ENCODE peak calls at places on chromosomes 13 and 19, in seven cellular contexts. One of them, this sample, is unnamed.

GRCh38 chr19:8615813-8616596 is 5.5 kb upstream of the ADAMTS10 start:
- DNase-seq in cardiac fibroblast: peak
- DNase-seq in A549: no peak
- DNase-seq in HCT116: peak
- DNase-seq in GM12864: no peak
- DNase-seq in Peyer's patch: no peak
- DNase-seq in omental fat pad: peak
- DNase-seq in this sample: no peak

GRCh38 chr19:18128044-18128443 is 24.9 kb upstream of the PIK3R2 start:
- DNase-seq in cardiac fibroblast: peak
- DNase-seq in A549: no peak
- DNase-seq in HCT116: no peak
- DNase-seq in GM12864: no peak
- DNase-seq in Peyer's patch: no peak
- DNase-seq in omental fat pad: no peak
- DNase-seq in this sample: no peak

GRCh38 chr19:10780368-10780767 is 55.6 kb downstream of the TMED1 start:
- DNase-seq in cardiac fibroblast: peak
- DNase-seq in A549: no peak
- DNase-seq in HCT116: no peak
- DNase-seq in GM12864: no peak
- DNase-seq in Peyer's patch: peak
- DNase-seq in omental fat pad: peak
- DNase-seq in this sample: no peak

GRCh38 chr19:1159864-1160595 is 14.0 kb downstream of the SBNO2 start:
- DNase-seq in cardiac fibroblast: no peak
- DNase-seq in A549: no peak
- DNase-seq in HCT116: no peak
- DNase-seq in GM12864: no peak
- DNase-seq in Peyer's patch: no peak
- DNase-seq in omental fat pad: no peak
- DNase-seq in this sample: no peak

GRCh38 chr13:98450495-98451167 is 126.3 kb downstream of the STK24 start:
- DNase-seq in cardiac fibroblast: no peak
- DNase-seq in A549: no peak
- DNase-seq in HCT116: no peak
- DNase-seq in GM12864: no peak
- DNase-seq in Peyer's patch: no peak
- DNase-seq in omental fat pad: no peak
- DNase-seq in this sample: no peak

GRCh38 chr13:70391678-70392077 is 283.4 kb upstream of the KLHL1 start:
- DNase-seq in cardiac fibroblast: no peak
- DNase-seq in A549: no peak
- DNase-seq in HCT116: no peak
- DNase-seq in GM12864: no peak
- DNase-seq in Peyer's patch: no peak
- DNase-seq in omental fat pad: no peak
- DNase-seq in this sample: no peak

GRCh38 chr19:49442793-49443365 is 1.6 kb upstream of the SLC17A7 start:
- DNase-seq in cardiac fibroblast: peak
- DNase-seq in A549: peak
- DNase-seq in HCT116: peak
- DNase-seq in GM12864: no peak
- DNase-seq in Peyer's patch: peak
- DNase-seq in omental fat pad: peak
- DNase-seq in this sample: peak

GRCh38 chr19:44796701-44797115 is 12.2 kb upstream of the BCAM start:
- DNase-seq in cardiac fibroblast: no peak
- DNase-seq in A549: no peak
- DNase-seq in HCT116: no peak
- DNase-seq in GM12864: no peak
- DNase-seq in Peyer's patch: peak
- DNase-seq in omental fat pad: no peak
- DNase-seq in this sample: no peak

GRCh38 chr19:45664575-45664974 is 3.4 kb upstream of the GIPR start:
- DNase-seq in cardiac fibroblast: no peak
- DNase-seq in A549: no peak
- DNase-seq in HCT116: no peak
- DNase-seq in GM12864: no peak
- DNase-seq in Peyer's patch: no peak
- DNase-seq in omental fat pad: no peak
- DNase-seq in this sample: no peak

GRCh38 chr13:48334534-48335127 is 31.1 kb downstream of the RB1 start:
- DNase-seq in cardiac fibroblast: peak
- DNase-seq in A549: peak
- DNase-seq in HCT116: peak
- DNase-seq in GM12864: peak
- DNase-seq in Peyer's patch: no peak
- DNase-seq in omental fat pad: no peak
- DNase-seq in this sample: no peak

GRCh38 chr19:17902701-17903100 is 30.1 kb upstream of the CCDC124 start:
- DNase-seq in cardiac fibroblast: peak
- DNase-seq in A549: no peak
- DNase-seq in HCT116: no peak
- DNase-seq in GM12864: no peak
- DNase-seq in Peyer's patch: no peak
- DNase-seq in omental fat pad: no peak
- DNase-seq in this sample: no peak

GRCh38 chr19:5877869-5878268 is 7.5 kb upstream of the FUT5 start:
- DNase-seq in cardiac fibroblast: no peak
- DNase-seq in A549: no peak
- DNase-seq in HCT116: no peak
- DNase-seq in GM12864: no peak
- DNase-seq in Peyer's patch: no peak
- DNase-seq in omental fat pad: no peak
- DNase-seq in this sample: no peak

GRCh38 chr19:35211545-35212230 is 16.9 kb downstream of the FAM187B start:
- DNase-seq in cardiac fibroblast: no peak
- DNase-seq in A549: no peak
- DNase-seq in HCT116: no peak
- DNase-seq in GM12864: no peak
- DNase-seq in Peyer's patch: peak
- DNase-seq in omental fat pad: no peak
- DNase-seq in this sample: no peak

GRCh38 chr13:23510979-23511735 is 59.1 kb upstream of the TNFRSF19 start:
- DNase-seq in cardiac fibroblast: peak
- DNase-seq in A549: no peak
- DNase-seq in HCT116: peak
- DNase-seq in GM12864: peak
- DNase-seq in Peyer's patch: no peak
- DNase-seq in omental fat pad: no peak
- DNase-seq in this sample: no peak

GRCh38 chr19:34960103-34960805 is 3.8 kb downstream of the ZNF792 start:
- DNase-seq in cardiac fibroblast: peak
- DNase-seq in A549: no peak
- DNase-seq in HCT116: no peak
- DNase-seq in GM12864: no peak
- DNase-seq in Peyer's patch: no peak
- DNase-seq in omental fat pad: no peak
- DNase-seq in this sample: peak

GRCh38 chr13:108961542-108962125 is 332.2 kb downstream of the MYO16 start:
- DNase-seq in cardiac fibroblast: peak
- DNase-seq in A549: peak
- DNase-seq in HCT116: peak
- DNase-seq in GM12864: no peak
- DNase-seq in Peyer's patch: no peak
- DNase-seq in omental fat pad: no peak
- DNase-seq in this sample: no peak

GRCh38 chr19:13831560-13832056 is 36.4 kb downstream of the ZSWIM4 start:
- DNase-seq in cardiac fibroblast: peak
- DNase-seq in A549: no peak
- DNase-seq in HCT116: no peak
- DNase-seq in GM12864: no peak
- DNase-seq in Peyer's patch: no peak
- DNase-seq in omental fat pad: no peak
- DNase-seq in this sample: no peak

GRCh38 chr19:9498183-9498902 is at the start of gene ZNF560:
- DNase-seq in cardiac fibroblast: peak
- DNase-seq in A549: no peak
- DNase-seq in HCT116: no peak
- DNase-seq in GM12864: no peak
- DNase-seq in Peyer's patch: no peak
- DNase-seq in omental fat pad: no peak
- DNase-seq in this sample: no peak

GRCh38 chr19:14325863-14326262 is 55.4 kb upstream of the ADGRE5 start:
- DNase-seq in cardiac fibroblast: no peak
- DNase-seq in A549: no peak
- DNase-seq in HCT116: no peak
- DNase-seq in GM12864: no peak
- DNase-seq in Peyer's patch: no peak
- DNase-seq in omental fat pad: no peak
- DNase-seq in this sample: no peak

GRCh38 chr13:59745395-59745788 is 418.3 kb downstream of the DIAPH3 start:
- DNase-seq in cardiac fibroblast: peak
- DNase-seq in A549: no peak
- DNase-seq in HCT116: no peak
- DNase-seq in GM12864: no peak
- DNase-seq in Peyer's patch: no peak
- DNase-seq in omental fat pad: no peak
- DNase-seq in this sample: no peak

GRCh38 chr19:52961981-52962380 is 700 bp downstream of the ZNF816 start:
- DNase-seq in cardiac fibroblast: peak
- DNase-seq in A549: no peak
- DNase-seq in HCT116: no peak
- DNase-seq in GM12864: no peak
- DNase-seq in Peyer's patch: no peak
- DNase-seq in omental fat pad: no peak
- DNase-seq in this sample: no peak

GRCh38 chr13:36850790-36851438 is 31.9 kb downstream of the RFXAP start:
- DNase-seq in cardiac fibroblast: peak
- DNase-seq in A549: no peak
- DNase-seq in HCT116: no peak
- DNase-seq in GM12864: no peak
- DNase-seq in Peyer's patch: no peak
- DNase-seq in omental fat pad: no peak
- DNase-seq in this sample: no peak

GRCh38 chr13:97353927-97354326 is 80.0 kb upstream of the RAP2A start:
- DNase-seq in cardiac fibroblast: peak
- DNase-seq in A549: no peak
- DNase-seq in HCT116: no peak
- DNase-seq in GM12864: no peak
- DNase-seq in Peyer's patch: no peak
- DNase-seq in omental fat pad: no peak
- DNase-seq in this sample: no peak

GRCh38 chr19:29503785-29504184 is 22.0 kb upstream of the VSTM2B start:
- DNase-seq in cardiac fibroblast: no peak
- DNase-seq in A549: no peak
- DNase-seq in HCT116: no peak
- DNase-seq in GM12864: no peak
- DNase-seq in Peyer's patch: no peak
- DNase-seq in omental fat pad: no peak
- DNase-seq in this sample: no peak

GRCh38 chr19:2609389-2610116 is 92.9 kb downstream of the GNG7 start:
- DNase-seq in cardiac fibroblast: no peak
- DNase-seq in A549: no peak
- DNase-seq in HCT116: no peak
- DNase-seq in GM12864: no peak
- DNase-seq in Peyer's patch: peak
- DNase-seq in omental fat pad: no peak
- DNase-seq in this sample: no peak

GRCh38 chr19:11560404-11560988 is 1.5 kb upstream of the ELOF1 start:
- DNase-seq in cardiac fibroblast: peak
- DNase-seq in A549: no peak
- DNase-seq in HCT116: peak
- DNase-seq in GM12864: peak
- DNase-seq in Peyer's patch: peak
- DNase-seq in omental fat pad: no peak
- DNase-seq in this sample: no peak

GRCh38 chr19:11208526-11209471 is 11.5 kb upstream of the KANK2 start:
- DNase-seq in cardiac fibroblast: peak
- DNase-seq in A549: no peak
- DNase-seq in HCT116: no peak
- DNase-seq in GM12864: no peak
- DNase-seq in Peyer's patch: no peak
- DNase-seq in omental fat pad: no peak
- DNase-seq in this sample: no peak

GRCh38 chr19:8148410-8149231 is 771 bp downstream of the FBN3 start:
- DNase-seq in cardiac fibroblast: no peak
- DNase-seq in A549: no peak
- DNase-seq in HCT116: peak
- DNase-seq in GM12864: no peak
- DNase-seq in Peyer's patch: no peak
- DNase-seq in omental fat pad: no peak
- DNase-seq in this sample: peak

GRCh38 chr13:48500652-48501197 is 32.2 kb downstream of the RCBTB2 start:
- DNase-seq in cardiac fibroblast: peak
- DNase-seq in A549: no peak
- DNase-seq in HCT116: no peak
- DNase-seq in GM12864: peak
- DNase-seq in Peyer's patch: no peak
- DNase-seq in omental fat pad: no peak
- DNase-seq in this sample: no peak

GRCh38 chr19:16518483-16519229 is 22.5 kb downstream of the C19orf44 start:
- DNase-seq in cardiac fibroblast: no peak
- DNase-seq in A549: no peak
- DNase-seq in HCT116: no peak
- DNase-seq in GM12864: no peak
- DNase-seq in Peyer's patch: no peak
- DNase-seq in omental fat pad: no peak
- DNase-seq in this sample: no peak
- TF ChIP-seq CTCF in cardiac fibroblast: no peak
- TF ChIP-seq CTCF in A549: no peak
- TF ChIP-seq CTCF in HCT116: no peak
- TF ChIP-seq CTCF in GM12864: no peak
- TF ChIP-seq CTCF in Peyer's patch: no peak
- TF ChIP-seq CTCF in omental fat pad: no peak
- TF ChIP-seq CTCF in this sample: peak

DNA sequence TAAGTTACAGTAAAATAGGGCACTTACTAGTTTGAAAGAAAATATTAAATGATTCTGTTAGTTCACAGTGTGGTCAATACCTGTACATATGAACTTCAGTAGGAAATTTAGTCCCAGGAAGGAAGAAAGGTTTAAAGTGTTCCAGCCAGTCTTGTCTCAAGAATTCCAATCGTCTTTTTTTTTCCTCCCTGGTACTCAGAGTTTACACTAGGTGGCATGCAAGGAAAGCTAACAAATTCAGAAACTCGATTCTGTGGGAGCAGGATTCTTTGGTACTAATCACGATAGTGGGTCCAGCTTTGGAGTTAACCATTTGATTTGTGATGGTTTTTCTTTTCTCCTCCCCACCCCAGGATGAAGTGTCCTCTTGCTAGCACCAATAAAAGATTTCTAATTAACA is 43.6 kb downstream of the POLR1D start:
- DNase-seq in cardiac fibroblast: no peak
- DNase-seq in A549: no peak
- DNase-seq in HCT116: no peak
- DNase-seq in GM12864: no peak
- DNase-seq in Peyer's patch: no peak
- DNase-seq in omental fat pad: no peak
- DNase-seq in this sample: no peak
- TF ChIP-seq CTCF in cardiac fibroblast: no peak
- TF ChIP-seq CTCF in A549: no peak
- TF ChIP-seq CTCF in HCT116: peak
- TF ChIP-seq CTCF in GM12864: no peak
- TF ChIP-seq CTCF in Peyer's patch: no peak
- TF ChIP-seq CTCF in omental fat pad: no peak
- TF ChIP-seq CTCF in this sample: peak

GRCh38 chr13:28412981-28413380 is 81.9 kb downstream of the FLT1 start:
- DNase-seq in cardiac fibroblast: no peak
- DNase-seq in A549: no peak
- DNase-seq in HCT116: no peak
- DNase-seq in GM12864: no peak
- DNase-seq in Peyer's patch: no peak
- DNase-seq in omental fat pad: no peak
- DNase-seq in this sample: no peak
- TF ChIP-seq CTCF in cardiac fibroblast: no peak
- TF ChIP-seq CTCF in A549: no peak
- TF ChIP-seq CTCF in HCT116: no peak
- TF ChIP-seq CTCF in GM12864: no peak
- TF ChIP-seq CTCF in Peyer's patch: no peak
- TF ChIP-seq CTCF in omental fat pad: no peak
- TF ChIP-seq CTCF in this sample: no peak

GRCh38 chr13:87872813-87873212 is 201.6 kb downstream of the SLITRK5 start:
- DNase-seq in cardiac fibroblast: no peak
- DNase-seq in A549: no peak
- DNase-seq in HCT116: no peak
- DNase-seq in GM12864: no peak
- DNase-seq in Peyer's patch: no peak
- DNase-seq in omental fat pad: no peak
- DNase-seq in this sample: no peak
- TF ChIP-seq CTCF in cardiac fibroblast: no peak
- TF ChIP-seq CTCF in A549: no peak
- TF ChIP-seq CTCF in HCT116: no peak
- TF ChIP-seq CTCF in GM12864: no peak
- TF ChIP-seq CTCF in Peyer's patch: no peak
- TF ChIP-seq CTCF in omental fat pad: no peak
- TF ChIP-seq CTCF in this sample: no peak

This sample was measured in type B pancreatic cell.